ENCODE peak calls at places on chromosomes 4 and X, in ten cellular contexts. P, V, I, J, O, X, C, F, N and Q are unnamed samples.

GRCh38 chrX:21176927-21177571 is 197.2 kb upstream of the CNKSR2 start:
- DNase-seq in O (no peak), X (no peak), N (no peak), J (no peak), C (no peak), I (no peak), V (no peak), F (no peak), P (no peak), Q (no peak)

GRCh38 chr4:105619193-105619931 is 66.9 kb downstream of the ARHGEF38 start:
- DNase-seq in X (peak; percentile 66), P (no peak), O (no peak), V (peak; percentile 39), J (peak; percentile 78), F (peak; percentile 68), C (peak; percentile 77), I (peak; percentile 45), N (no peak), Q (peak; percentile 64)

GRCh38 chrX:46551494-46552128 is 6.4 kb upstream of the ZNF674 start:
- DNase-seq in N (peak; percentile 80), O (no peak), V (peak; percentile 78), J (no peak), I (no peak), C (no peak), F (no peak), X (no peak), P (no peak), Q (no peak)

GRCh38 chr4:8609824-8610350 is 17.3 kb downstream of the CPZ start:
- DNase-seq in C (no peak), N (no peak), P (no peak), I (no peak), V (no peak), X (no peak), O (no peak), F (no peak), J (no peak), Q (no peak)

GRCh38 chrX:40471965-40472648 is 108.7 kb upstream of the ATP6AP2 start:
- DNase-seq in C (peak; percentile 37), P (no peak), J (no peak), I (no peak), F (no peak), O (no peak), X (peak; percentile 40), N (peak; percentile 84), V (peak; percentile 86), Q (peak; percentile 37)

GRCh38 chrX:109140463-109140862 is 341.4 kb downstream of the GUCY2F start:
- DNase-seq in F (no peak), X (no peak), V (no peak), I (no peak), C (no peak), J (no peak), O (no peak), P (no peak), N (no peak), Q (no peak)

GRCh38 chrX:40530471-40530870 is 50.3 kb upstream of the ATP6AP2 start:
- DNase-seq in O (no peak), P (no peak), X (no peak), C (no peak), N (no peak), I (no peak), F (no peak), J (no peak), V (no peak), Q (no peak)

GRCh38 chrX:16750136-16750535 is 30.7 kb downstream of the SYAP1 start:
- DNase-seq in V (no peak), C (no peak), O (no peak), J (no peak), I (no peak), X (no peak), F (no peak), N (no peak), P (no peak), Q (no peak)

GRCh38 chr4:77215107-77215506 is 58.1 kb downstream of the CCNG2 start:
- DNase-seq in F (no peak), O (no peak), P (no peak), J (no peak), V (no peak), N (no peak), X (no peak), I (no peak), C (no peak), Q (no peak)

DNA sequence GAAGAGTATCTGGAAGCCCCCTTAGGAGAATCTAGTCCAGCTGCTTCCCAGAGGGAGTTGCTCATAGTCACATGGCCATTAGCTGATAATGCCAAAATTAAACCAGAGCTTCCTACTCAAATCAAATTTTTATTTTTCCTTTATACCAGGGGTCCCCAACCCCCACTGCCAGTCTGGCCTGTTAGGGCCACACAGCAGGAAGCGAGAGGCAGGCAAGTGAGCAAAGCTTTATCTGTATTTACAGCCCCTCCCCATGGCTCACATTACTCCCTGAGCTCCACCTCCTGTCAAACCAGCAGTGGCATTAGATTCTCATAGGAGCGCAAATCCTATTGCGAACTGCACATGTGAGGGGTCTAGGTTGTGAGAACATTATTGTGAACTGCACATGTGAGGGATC is 19.2 kb upstream of the TNIP3 start:
- DNase-seq in C (no peak), N (no peak), J (no peak), V (no peak), P (no peak), F (no peak), X (no peak), O (no peak), I (no peak), Q (no peak)
- H3K27ac ChIP-seq in C (peak overlapping the region; percentile 77), N (no peak overlapping the region), J (no peak overlapping the region), V (no peak overlapping the region), P (no peak overlapping the region), F (no peak overlapping the region), X (no peak overlapping the region), O (no peak overlapping the region), I (no peak overlapping the region), Q (no peak overlapping the region)

GRCh38 chr4:42824278-42824977 is 68.1 kb upstream of the GRXCR1 start:
- DNase-seq in C (no peak), P (no peak), V (no peak), X (no peak), I (no peak), F (no peak), O (no peak), J (no peak), N (no peak), Q (no peak)
- H3K27ac ChIP-seq in C (no peak overlapping the region), P (no peak overlapping the region), V (no peak overlapping the region), X (no peak overlapping the region), I (no peak overlapping the region), F (no peak overlapping the region), O (no peak overlapping the region), J (no peak overlapping the region), N (no peak overlapping the region), Q (no peak overlapping the region)

GRCh38 chr4:688695-689497 is at the start of gene SLC49A3:
- DNase-seq in N (no peak), C (peak; percentile 57), P (no peak), F (peak; percentile 52), O (no peak), V (peak; percentile 30), X (no peak), I (no peak), J (no peak), Q (peak; percentile 43)

GRCh38 chr4:689498-690122 is 659 bp upstream of the SLC49A3 start:
- DNase-seq in N (no peak), X (no peak), F (no peak), I (no peak), J (no peak), C (no peak), O (no peak), V (no peak), P (no peak), Q (no peak)

GRCh38 chr4:686371-687040 is 2.4 kb downstream of the SLC49A3 start:
- DNase-seq in P (no peak), X (no peak), J (peak; percentile 55), C (no peak), I (no peak), O (no peak), F (no peak), N (no peak), V (no peak), Q (no peak)

GRCh38 chr4:687048-687974 is 1.6 kb downstream of the SLC49A3 start:
- DNase-seq in C (peak; percentile 94), I (peak; percentile 95), V (peak; percentile 89), F (peak; percentile 92), J (peak; percentile 98), P (no peak), X (peak; percentile 92), O (peak; percentile 91), N (peak; percentile 77), Q (peak; percentile 91)

DNA sequence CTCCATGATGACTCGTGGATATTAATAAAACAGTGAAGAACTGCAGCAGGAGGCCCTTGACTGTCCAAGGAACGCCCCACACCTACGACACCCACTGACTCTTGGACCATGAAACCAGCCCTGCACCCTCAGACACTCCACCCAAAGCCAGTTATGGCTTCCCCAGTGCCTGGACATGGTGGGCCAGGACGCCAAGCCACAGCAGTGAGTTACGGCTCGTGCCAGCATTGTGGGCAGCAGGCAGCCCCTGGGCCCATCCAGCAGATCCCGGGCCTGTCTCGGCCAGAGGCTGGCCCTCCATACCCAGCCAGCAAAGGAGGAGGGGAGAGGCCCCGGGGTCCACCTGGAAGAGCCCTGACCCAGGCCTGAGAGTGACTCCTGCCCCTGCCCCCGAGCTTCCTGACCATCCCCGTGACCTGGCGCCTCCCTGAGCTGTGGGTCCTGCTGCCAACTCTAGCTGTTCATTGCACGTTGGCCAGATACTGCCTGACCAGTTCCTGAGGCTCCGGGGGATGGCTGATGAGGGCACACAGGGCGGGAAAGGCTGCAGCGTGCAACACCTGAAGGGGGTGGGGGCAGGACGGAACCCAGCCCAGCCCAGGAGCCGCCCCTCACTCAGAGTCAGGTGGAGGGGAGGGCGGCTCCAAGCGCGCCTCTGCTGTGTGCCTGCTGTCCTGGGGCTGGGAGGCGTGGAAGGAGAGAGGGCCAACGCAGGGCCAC is 816 bp downstream of the SLC49A3 start:
- DNase-seq in F (no peak), V (no peak), I (no peak), X (no peak), J (no peak), P (no peak), O (no peak), C (peak; percentile 56), N (no peak), Q (no peak)
- H3K27ac ChIP-seq in F (peak overlapping the region; percentile 87), V (no peak overlapping the region), I (peak overlapping the region; percentile 92), X (peak overlapping the region; percentile 74), J (peak overlapping the region; percentile 97), P (no peak overlapping the region), O (peak overlapping the region; percentile 76), C (peak overlapping the region; percentile 90), N (no peak overlapping the region), Q (peak overlapping the region; percentile 76)

GRCh38 chr4:56630876-56631666 is 50.0 kb downstream of the HOPX start:
- DNase-seq in O (no peak), X (no peak), N (peak; percentile 51), C (no peak), P (no peak), F (no peak), I (no peak), J (no peak), V (peak; percentile 60), Q (no peak)
- H3K27ac ChIP-seq in O (no peak overlapping the region), X (no peak overlapping the region), N (no peak overlapping the region), C (no peak overlapping the region), P (no peak overlapping the region), F (no peak overlapping the region), I (no peak overlapping the region), J (no peak overlapping the region), V (no peak overlapping the region), Q (no peak overlapping the region)